ENCODE peak calls at places on chromosome 20, in five cellular contexts. P is T-cell; O is LHCN-M2; V is IMR-90; Y is activated CD4-positive, CD25-positive, alpha-beta regulatory T cell. J is an unnamed sample.

GRCh38 chr20:1946762-1947534 is 46.9 kb downstream of the PDYN start:
- DNase-seq in V (peak), O (no peak), Y (no peak), P (no peak), J (no peak)

GRCh38 chr20:38446441-38447209 is 11.5 kb upstream of the SNHG17 start:
- DNase-seq in V (peak), O (peak), Y (peak), P (peak), J (peak)

GRCh38 chr20:42594659-42595058 is 595.0 kb downstream of the PTPRT start:
- DNase-seq in Y (no peak), P (no peak), O (no peak), V (no peak), J (no peak)

GRCh38 chr20:53224851-53225250 is 252.7 kb downstream of the TSHZ2 start:
- DNase-seq in P (no peak), Y (no peak), O (no peak), V (peak), J (no peak)

GRCh38 chr20:4633780-4634179 is 87.9 kb upstream of the PRND start:
- DNase-seq in Y (no peak), O (peak), P (no peak), V (peak), J (no peak)

GRCh38 chr20:36875702-36876472 is at the start of gene TLDC2:
- DNase-seq in O (no peak), V (no peak), Y (no peak), P (no peak), J (no peak)

GRCh38 chr20:14860410-14860814 is 523.0 kb upstream of the FLRT3 start:
- DNase-seq in O (no peak), V (no peak), Y (no peak), P (no peak), J (no peak)

GRCh38 chr20:4951299-4951698 is 50.0 kb downstream of the SLC23A2 start:
- DNase-seq in P (no peak), O (peak), V (peak), Y (no peak), J (no peak)

GRCh38 chr20:24289737-24290481 is 179.5 kb upstream of the SYNDIG1 start:
- DNase-seq in O (no peak), Y (no peak), V (no peak), P (peak), J (peak)

GRCh38 chr20:21189761-21190523 is 64.1 kb downstream of the KIZ start:
- DNase-seq in P (no peak), Y (no peak), V (no peak), O (peak), J (no peak)

GRCh38 chr20:58026361-58026760 is 202.1 kb downstream of the ANKRD60 start:
- DNase-seq in O (no peak), P (no peak), V (no peak), Y (no peak), J (no peak)

GRCh38 chr20:1326031-1326930 is 2.7 kb downstream of the SDCBP2 start:
- DNase-seq in O (peak), P (no peak), Y (no peak), V (peak), J (no peak)

GRCh38 chr20:41365785-41366545 is 653 bp downstream of the EMILIN3 start:
- DNase-seq in V (no peak), Y (no peak), O (no peak), P (no peak), J (no peak)

GRCh38 chr20:45300961-45301360 is 5.7 kb upstream of the RBPJL start:
- DNase-seq in P (peak), Y (no peak), V (peak), O (peak), J (no peak)

GRCh38 chr20:54025166-54025835 is 45.1 kb downstream of the BCAS1 start:
- DNase-seq in V (no peak), O (no peak), Y (no peak), P (no peak), J (no peak)

GRCh38 chr20:18740726-18741125 is 72.9 kb upstream of the SCP2D1 start:
- DNase-seq in P (no peak), V (no peak), Y (no peak), O (no peak), J (no peak)

GRCh38 chr20:53660947-53661381 is 67.3 kb upstream of the ZNF217 start:
- DNase-seq in O (no peak), V (peak), Y (no peak), P (no peak), J (no peak)

GRCh38 chr20:13222319-13222716 is 1.2 kb downstream of the ISM1 start:
- DNase-seq in O (no peak), V (no peak), P (no peak), Y (no peak), J (no peak)

GRCh38 chr20:50303573-50304500 is 113.2 kb downstream of the CEBPB start:
- DNase-seq in Y (no peak), P (no peak), O (no peak), V (peak), J (no peak)

GRCh38 chr20:18849131-18849530 is 35.5 kb downstream of the SCP2D1 start:
- DNase-seq in Y (no peak), O (no peak), V (no peak), P (no peak), J (no peak)

GRCh38 chr20:10992776-10993175 is 319.0 kb upstream of the JAG1 start:
- DNase-seq in V (peak), O (peak), P (no peak), Y (no peak), J (no peak)

GRCh38 chr20:49559411-49560081 is 8.4 kb downstream of the PTGIS start:
- DNase-seq in O (no peak), P (no peak), Y (no peak), V (no peak), J (no peak)

GRCh38 chr20:49386848-49387605 is 95.4 kb downstream of the KCNB1 start:
- DNase-seq in V (no peak), P (no peak), Y (no peak), O (no peak), J (no peak)

GRCh38 chr20:19784511-19785172 is 26.6 kb downstream of the RIN2 start:
- DNase-seq in Y (no peak), P (no peak), O (peak), V (peak), J (peak)

GRCh38 chr20:33704197-33704924 is 15.7 kb downstream of the PXMP4 start:
- DNase-seq in O (peak), V (no peak), Y (no peak), P (no peak), J (no peak)

GRCh38 chr20:34175879-34176278 is 63.8 kb upstream of the EIF2S2 start:
- DNase-seq in Y (no peak), V (no peak), O (no peak), P (no peak), J (no peak)

GRCh38 chr20:6651016-6651415 is 116.5 kb upstream of the BMP2 start:
- DNase-seq in P (no peak), Y (no peak), O (peak), V (peak), J (no peak)

J was measured in KG1.